ENCODE peak calls at places on chromosomes 12 and 14, in seven cellular contexts. One of them, this sample, is unnamed.

GRCh38 chr12:102847131-102847530 is 69.9 kb downstream of the PAH start:
- DNase-seq in HTR-8/SVneo: no peak
- DNase-seq in stimulated activated CD4-positive, alpha-beta T cell treated with anti-CD3 and anti-CD28 coated beads, Interleukin-4, amount 100 ng/mL, for 24 hours: no peak
- DNase-seq in A172: peak
- DNase-seq in activated CD4-positive, alpha-beta memory T cell treated with anti-CD3 and anti-CD28 coated beads, Interleukin-2, amount 10 ng/mL, durations not matched to agents 7 days and 5 days: no peak
- DNase-seq in naive B cell: no peak
- DNase-seq in T-helper 17 cell: no peak
- DNase-seq in this sample: no peak

GRCh38 chr14:74591899-74592298 is 20.1 kb downstream of the LTBP2 start:
- DNase-seq in HTR-8/SVneo: no peak
- DNase-seq in stimulated activated CD4-positive, alpha-beta T cell treated with anti-CD3 and anti-CD28 coated beads, Interleukin-4, amount 100 ng/mL, for 24 hours: no peak
- DNase-seq in A172: no peak
- DNase-seq in activated CD4-positive, alpha-beta memory T cell treated with anti-CD3 and anti-CD28 coated beads, Interleukin-2, amount 10 ng/mL, durations not matched to agents 7 days and 5 days: no peak
- DNase-seq in naive B cell: no peak
- DNase-seq in T-helper 17 cell: no peak
- DNase-seq in this sample: no peak

GRCh38 chr12:107134558-107134957 is 41.2 kb upstream of the CRY1 start:
- DNase-seq in HTR-8/SVneo: no peak
- DNase-seq in stimulated activated CD4-positive, alpha-beta T cell treated with anti-CD3 and anti-CD28 coated beads, Interleukin-4, amount 100 ng/mL, for 24 hours: peak
- DNase-seq in A172: peak
- DNase-seq in activated CD4-positive, alpha-beta memory T cell treated with anti-CD3 and anti-CD28 coated beads, Interleukin-2, amount 10 ng/mL, durations not matched to agents 7 days and 5 days: peak
- DNase-seq in naive B cell: peak
- DNase-seq in T-helper 17 cell: no peak
- DNase-seq in this sample: peak

GRCh38 chr14:20811994-20812393 is 9.3 kb upstream of the RNASE1 start:
- DNase-seq in HTR-8/SVneo: no peak
- DNase-seq in stimulated activated CD4-positive, alpha-beta T cell treated with anti-CD3 and anti-CD28 coated beads, Interleukin-4, amount 100 ng/mL, for 24 hours: no peak
- DNase-seq in A172: no peak
- DNase-seq in activated CD4-positive, alpha-beta memory T cell treated with anti-CD3 and anti-CD28 coated beads, Interleukin-2, amount 10 ng/mL, durations not matched to agents 7 days and 5 days: no peak
- DNase-seq in naive B cell: no peak
- DNase-seq in T-helper 17 cell: no peak
- DNase-seq in this sample: peak

GRCh38 chr12:64269161-64269560 is 47.1 kb upstream of the KICS2 start:
- DNase-seq in HTR-8/SVneo: no peak
- DNase-seq in stimulated activated CD4-positive, alpha-beta T cell treated with anti-CD3 and anti-CD28 coated beads, Interleukin-4, amount 100 ng/mL, for 24 hours: no peak
- DNase-seq in A172: no peak
- DNase-seq in activated CD4-positive, alpha-beta memory T cell treated with anti-CD3 and anti-CD28 coated beads, Interleukin-2, amount 10 ng/mL, durations not matched to agents 7 days and 5 days: no peak
- DNase-seq in naive B cell: no peak
- DNase-seq in T-helper 17 cell: no peak
- DNase-seq in this sample: no peak

GRCh38 chr14:23660290-23661226 is 24.4 kb downstream of the DHRS2 start:
- DNase-seq in HTR-8/SVneo: no peak
- DNase-seq in stimulated activated CD4-positive, alpha-beta T cell treated with anti-CD3 and anti-CD28 coated beads, Interleukin-4, amount 100 ng/mL, for 24 hours: no peak
- DNase-seq in A172: no peak
- DNase-seq in activated CD4-positive, alpha-beta memory T cell treated with anti-CD3 and anti-CD28 coated beads, Interleukin-2, amount 10 ng/mL, durations not matched to agents 7 days and 5 days: no peak
- DNase-seq in naive B cell: no peak
- DNase-seq in T-helper 17 cell: no peak
- DNase-seq in this sample: no peak

GRCh38 chr12:112473056-112473455 is 54.3 kb downstream of the PTPN11 start:
- DNase-seq in HTR-8/SVneo: no peak
- DNase-seq in stimulated activated CD4-positive, alpha-beta T cell treated with anti-CD3 and anti-CD28 coated beads, Interleukin-4, amount 100 ng/mL, for 24 hours: no peak
- DNase-seq in A172: no peak
- DNase-seq in activated CD4-positive, alpha-beta memory T cell treated with anti-CD3 and anti-CD28 coated beads, Interleukin-2, amount 10 ng/mL, durations not matched to agents 7 days and 5 days: no peak
- DNase-seq in naive B cell: no peak
- DNase-seq in T-helper 17 cell: no peak
- DNase-seq in this sample: no peak

GRCh38 chr12:106245767-106246166 is 2.1 kb downstream of the CKAP4 start:
- DNase-seq in HTR-8/SVneo: no peak
- DNase-seq in stimulated activated CD4-positive, alpha-beta T cell treated with anti-CD3 and anti-CD28 coated beads, Interleukin-4, amount 100 ng/mL, for 24 hours: no peak
- DNase-seq in A172: peak
- DNase-seq in activated CD4-positive, alpha-beta memory T cell treated with anti-CD3 and anti-CD28 coated beads, Interleukin-2, amount 10 ng/mL, durations not matched to agents 7 days and 5 days: no peak
- DNase-seq in naive B cell: no peak
- DNase-seq in T-helper 17 cell: no peak
- DNase-seq in this sample: no peak

GRCh38 chr14:72921396-72921795 is 4.9 kb upstream of the DCAF4 start:
- DNase-seq in HTR-8/SVneo: no peak
- DNase-seq in stimulated activated CD4-positive, alpha-beta T cell treated with anti-CD3 and anti-CD28 coated beads, Interleukin-4, amount 100 ng/mL, for 24 hours: no peak
- DNase-seq in A172: no peak
- DNase-seq in activated CD4-positive, alpha-beta memory T cell treated with anti-CD3 and anti-CD28 coated beads, Interleukin-2, amount 10 ng/mL, durations not matched to agents 7 days and 5 days: no peak
- DNase-seq in naive B cell: no peak
- DNase-seq in T-helper 17 cell: no peak
- DNase-seq in this sample: no peak

GRCh38 chr12:76024942-76025600 is 6.5 kb downstream of the PHLDA1 start:
- DNase-seq in HTR-8/SVneo: no peak
- DNase-seq in stimulated activated CD4-positive, alpha-beta T cell treated with anti-CD3 and anti-CD28 coated beads, Interleukin-4, amount 100 ng/mL, for 24 hours: no peak
- DNase-seq in A172: peak
- DNase-seq in activated CD4-positive, alpha-beta memory T cell treated with anti-CD3 and anti-CD28 coated beads, Interleukin-2, amount 10 ng/mL, durations not matched to agents 7 days and 5 days: no peak
- DNase-seq in naive B cell: no peak
- DNase-seq in T-helper 17 cell: no peak
- DNase-seq in this sample: no peak

GRCh38 chr12:42421844-42422779 is 96.1 kb downstream of the PPHLN1 start:
- DNase-seq in HTR-8/SVneo: no peak
- DNase-seq in stimulated activated CD4-positive, alpha-beta T cell treated with anti-CD3 and anti-CD28 coated beads, Interleukin-4, amount 100 ng/mL, for 24 hours: no peak
- DNase-seq in A172: peak
- DNase-seq in activated CD4-positive, alpha-beta memory T cell treated with anti-CD3 and anti-CD28 coated beads, Interleukin-2, amount 10 ng/mL, durations not matched to agents 7 days and 5 days: no peak
- DNase-seq in naive B cell: no peak
- DNase-seq in T-helper 17 cell: no peak
- DNase-seq in this sample: no peak

GRCh38 chr12:21989819-21990412 is 48.7 kb upstream of the ABCC9 start:
- DNase-seq in HTR-8/SVneo: peak
- DNase-seq in stimulated activated CD4-positive, alpha-beta T cell treated with anti-CD3 and anti-CD28 coated beads, Interleukin-4, amount 100 ng/mL, for 24 hours: no peak
- DNase-seq in A172: peak
- DNase-seq in activated CD4-positive, alpha-beta memory T cell treated with anti-CD3 and anti-CD28 coated beads, Interleukin-2, amount 10 ng/mL, durations not matched to agents 7 days and 5 days: no peak
- DNase-seq in naive B cell: no peak
- DNase-seq in T-helper 17 cell: no peak
- DNase-seq in this sample: no peak

GRCh38 chr12:47573146-47573659 is 132.6 kb downstream of the RPAP3 start:
- DNase-seq in HTR-8/SVneo: no peak
- DNase-seq in stimulated activated CD4-positive, alpha-beta T cell treated with anti-CD3 and anti-CD28 coated beads, Interleukin-4, amount 100 ng/mL, for 24 hours: no peak
- DNase-seq in A172: no peak
- DNase-seq in activated CD4-positive, alpha-beta memory T cell treated with anti-CD3 and anti-CD28 coated beads, Interleukin-2, amount 10 ng/mL, durations not matched to agents 7 days and 5 days: no peak
- DNase-seq in naive B cell: no peak
- DNase-seq in T-helper 17 cell: no peak
- DNase-seq in this sample: no peak

GRCh38 chr14:43729149-43729548 is 777.9 kb downstream of the FSCB start:
- DNase-seq in HTR-8/SVneo: no peak
- DNase-seq in stimulated activated CD4-positive, alpha-beta T cell treated with anti-CD3 and anti-CD28 coated beads, Interleukin-4, amount 100 ng/mL, for 24 hours: no peak
- DNase-seq in A172: no peak
- DNase-seq in activated CD4-positive, alpha-beta memory T cell treated with anti-CD3 and anti-CD28 coated beads, Interleukin-2, amount 10 ng/mL, durations not matched to agents 7 days and 5 days: no peak
- DNase-seq in naive B cell: no peak
- DNase-seq in T-helper 17 cell: no peak
- DNase-seq in this sample: no peak

GRCh38 chr12:124738636-124739467 is 124.8 kb downstream of the SCARB1 start:
- DNase-seq in HTR-8/SVneo: no peak
- DNase-seq in stimulated activated CD4-positive, alpha-beta T cell treated with anti-CD3 and anti-CD28 coated beads, Interleukin-4, amount 100 ng/mL, for 24 hours: no peak
- DNase-seq in A172: no peak
- DNase-seq in activated CD4-positive, alpha-beta memory T cell treated with anti-CD3 and anti-CD28 coated beads, Interleukin-2, amount 10 ng/mL, durations not matched to agents 7 days and 5 days: no peak
- DNase-seq in naive B cell: no peak
- DNase-seq in T-helper 17 cell: no peak
- DNase-seq in this sample: no peak

GRCh38 chr12:131946757-131947156 is 3.0 kb upstream of the EP400 start:
- DNase-seq in HTR-8/SVneo: no peak
- DNase-seq in stimulated activated CD4-positive, alpha-beta T cell treated with anti-CD3 and anti-CD28 coated beads, Interleukin-4, amount 100 ng/mL, for 24 hours: no peak
- DNase-seq in A172: no peak
- DNase-seq in activated CD4-positive, alpha-beta memory T cell treated with anti-CD3 and anti-CD28 coated beads, Interleukin-2, amount 10 ng/mL, durations not matched to agents 7 days and 5 days: no peak
- DNase-seq in naive B cell: no peak
- DNase-seq in T-helper 17 cell: no peak
- DNase-seq in this sample: no peak

GRCh38 chr12:68985174-68985573 is 52.2 kb upstream of the CPM start:
- DNase-seq in HTR-8/SVneo: no peak
- DNase-seq in stimulated activated CD4-positive, alpha-beta T cell treated with anti-CD3 and anti-CD28 coated beads, Interleukin-4, amount 100 ng/mL, for 24 hours: no peak
- DNase-seq in A172: no peak
- DNase-seq in activated CD4-positive, alpha-beta memory T cell treated with anti-CD3 and anti-CD28 coated beads, Interleukin-2, amount 10 ng/mL, durations not matched to agents 7 days and 5 days: no peak
- DNase-seq in naive B cell: no peak
- DNase-seq in T-helper 17 cell: no peak
- DNase-seq in this sample: no peak

GRCh38 chr14:34018564-34019244 is 67.8 kb upstream of the EGLN3 start:
- DNase-seq in HTR-8/SVneo: no peak
- DNase-seq in stimulated activated CD4-positive, alpha-beta T cell treated with anti-CD3 and anti-CD28 coated beads, Interleukin-4, amount 100 ng/mL, for 24 hours: peak
- DNase-seq in A172: no peak
- DNase-seq in activated CD4-positive, alpha-beta memory T cell treated with anti-CD3 and anti-CD28 coated beads, Interleukin-2, amount 10 ng/mL, durations not matched to agents 7 days and 5 days: no peak
- DNase-seq in naive B cell: peak
- DNase-seq in T-helper 17 cell: no peak
- DNase-seq in this sample: peak

GRCh38 chr12:127360580-127360979 is 906.4 kb upstream of the TMEM132C start:
- DNase-seq in HTR-8/SVneo: no peak
- DNase-seq in stimulated activated CD4-positive, alpha-beta T cell treated with anti-CD3 and anti-CD28 coated beads, Interleukin-4, amount 100 ng/mL, for 24 hours: no peak
- DNase-seq in A172: no peak
- DNase-seq in activated CD4-positive, alpha-beta memory T cell treated with anti-CD3 and anti-CD28 coated beads, Interleukin-2, amount 10 ng/mL, durations not matched to agents 7 days and 5 days: no peak
- DNase-seq in naive B cell: no peak
- DNase-seq in T-helper 17 cell: no peak
- DNase-seq in this sample: no peak

GRCh38 chr14:70697681-70698080 is 56.0 kb downstream of the TTC9 start:
- DNase-seq in HTR-8/SVneo: no peak
- DNase-seq in stimulated activated CD4-positive, alpha-beta T cell treated with anti-CD3 and anti-CD28 coated beads, Interleukin-4, amount 100 ng/mL, for 24 hours: no peak
- DNase-seq in A172: no peak
- DNase-seq in activated CD4-positive, alpha-beta memory T cell treated with anti-CD3 and anti-CD28 coated beads, Interleukin-2, amount 10 ng/mL, durations not matched to agents 7 days and 5 days: no peak
- DNase-seq in naive B cell: no peak
- DNase-seq in T-helper 17 cell: no peak
- DNase-seq in this sample: no peak

GRCh38 chr14:91127411-91127810 is 13.5 kb downstream of the DGLUCY start:
- DNase-seq in HTR-8/SVneo: no peak
- DNase-seq in stimulated activated CD4-positive, alpha-beta T cell treated with anti-CD3 and anti-CD28 coated beads, Interleukin-4, amount 100 ng/mL, for 24 hours: no peak
- DNase-seq in A172: no peak
- DNase-seq in activated CD4-positive, alpha-beta memory T cell treated with anti-CD3 and anti-CD28 coated beads, Interleukin-2, amount 10 ng/mL, durations not matched to agents 7 days and 5 days: no peak
- DNase-seq in naive B cell: no peak
- DNase-seq in T-helper 17 cell: no peak
- DNase-seq in this sample: no peak

GRCh38 chr12:105848286-105848685 is 290.5 kb downstream of the NUAK1 start:
- DNase-seq in HTR-8/SVneo: no peak
- DNase-seq in stimulated activated CD4-positive, alpha-beta T cell treated with anti-CD3 and anti-CD28 coated beads, Interleukin-4, amount 100 ng/mL, for 24 hours: no peak
- DNase-seq in A172: no peak
- DNase-seq in activated CD4-positive, alpha-beta memory T cell treated with anti-CD3 and anti-CD28 coated beads, Interleukin-2, amount 10 ng/mL, durations not matched to agents 7 days and 5 days: no peak
- DNase-seq in naive B cell: no peak
- DNase-seq in T-helper 17 cell: no peak
- DNase-seq in this sample: no peak

GRCh38 chr12:118548887-118549286 is 172.5 kb downstream of the SUDS3 start:
- DNase-seq in HTR-8/SVneo: no peak
- DNase-seq in stimulated activated CD4-positive, alpha-beta T cell treated with anti-CD3 and anti-CD28 coated beads, Interleukin-4, amount 100 ng/mL, for 24 hours: no peak
- DNase-seq in A172: no peak
- DNase-seq in activated CD4-positive, alpha-beta memory T cell treated with anti-CD3 and anti-CD28 coated beads, Interleukin-2, amount 10 ng/mL, durations not matched to agents 7 days and 5 days: no peak
- DNase-seq in naive B cell: no peak
- DNase-seq in T-helper 17 cell: no peak
- DNase-seq in this sample: no peak

GRCh38 chr14:34498684-34499412 is 36.8 kb upstream of the SPTSSA start:
- DNase-seq in HTR-8/SVneo: peak
- DNase-seq in stimulated activated CD4-positive, alpha-beta T cell treated with anti-CD3 and anti-CD28 coated beads, Interleukin-4, amount 100 ng/mL, for 24 hours: no peak
- DNase-seq in A172: no peak
- DNase-seq in activated CD4-positive, alpha-beta memory T cell treated with anti-CD3 and anti-CD28 coated beads, Interleukin-2, amount 10 ng/mL, durations not matched to agents 7 days and 5 days: no peak
- DNase-seq in naive B cell: no peak
- DNase-seq in T-helper 17 cell: no peak
- DNase-seq in this sample: peak

This sample was measured in DND-41.